ENCODE peak calls at places on chromosomes 6 and 20, in five cellular contexts. One of them, this sample, is unnamed. For H3K4me1, the result is how much of the 10 kb centered on the place peaks cover.

GRCh38 chr20:31934968-31935764 is 16.7 kb downstream of the PDRG1 start:
- DNase-seq in foreskin keratinocyte: no peak
- DNase-seq in kidney: no peak
- DNase-seq in aorta: no peak
- DNase-seq in colonic mucosa: no peak
- DNase-seq in this sample: no peak

GRCh38 chr20:58711266-58712051 is 18.9 kb downstream of the NPEPL1 start:
- DNase-seq in foreskin keratinocyte: no peak
- DNase-seq in kidney: peak
- DNase-seq in aorta: peak
- DNase-seq in colonic mucosa: peak
- DNase-seq in this sample: no peak

GRCh38 chr6:96237656-96238347 is 222.0 kb downstream of the FUT9 start:
- DNase-seq in foreskin keratinocyte: no peak
- DNase-seq in kidney: no peak
- DNase-seq in aorta: no peak
- DNase-seq in colonic mucosa: no peak
- DNase-seq in this sample: no peak

GRCh38 chr6:160767019-160767646 is 65.1 kb downstream of the PLG start:
- DNase-seq in foreskin keratinocyte: peak
- DNase-seq in kidney: peak
- DNase-seq in aorta: peak
- DNase-seq in colonic mucosa: peak
- DNase-seq in this sample: peak

GRCh38 chr20:34708621-34709043 is 4.5 kb downstream of the TP53INP2 start:
- DNase-seq in foreskin keratinocyte: no peak
- DNase-seq in kidney: peak
- DNase-seq in aorta: peak
- DNase-seq in colonic mucosa: peak
- DNase-seq in this sample: peak

GRCh38 chr6:77228279-77228678 is 235.0 kb downstream of the HTR1B start:
- DNase-seq in foreskin keratinocyte: no peak
- DNase-seq in kidney: no peak
- DNase-seq in aorta: no peak
- DNase-seq in colonic mucosa: no peak
- DNase-seq in this sample: no peak

GRCh38 chr20:22861990-22862389 is 173.1 kb upstream of the SSTR4 start:
- DNase-seq in foreskin keratinocyte: no peak
- DNase-seq in kidney: peak
- DNase-seq in aorta: no peak
- DNase-seq in colonic mucosa: no peak
- DNase-seq in this sample: peak

GRCh38 chr6:33277663-33278391 is 904 bp downstream of the B3GALT4 start:
- DNase-seq in foreskin keratinocyte: no peak
- DNase-seq in kidney: peak
- DNase-seq in aorta: no peak
- DNase-seq in colonic mucosa: no peak
- DNase-seq in this sample: no peak

GRCh38 chr6:44784195-44784594 is 396.7 kb downstream of the CDC5L start:
- DNase-seq in foreskin keratinocyte: no peak
- DNase-seq in kidney: no peak
- DNase-seq in aorta: no peak
- DNase-seq in colonic mucosa: no peak
- DNase-seq in this sample: no peak

GRCh38 chr6:56145616-56146015 is 101.8 kb downstream of the COL21A1 start:
- DNase-seq in foreskin keratinocyte: no peak
- DNase-seq in kidney: no peak
- DNase-seq in aorta: no peak
- DNase-seq in colonic mucosa: no peak
- DNase-seq in this sample: no peak

GRCh38 chr20:36585410-36586125 is 12.2 kb downstream of the TGIF2 start:
- DNase-seq in foreskin keratinocyte: peak
- DNase-seq in kidney: no peak
- DNase-seq in aorta: no peak
- DNase-seq in colonic mucosa: no peak
- DNase-seq in this sample: no peak

GRCh38 chr20:1430004-1430451 is 36.6 kb downstream of the NSFL1C start:
- DNase-seq in foreskin keratinocyte: no peak
- DNase-seq in kidney: no peak
- DNase-seq in aorta: no peak
- DNase-seq in colonic mucosa: no peak
- DNase-seq in this sample: no peak

GRCh38 chr6:1797801-1798200 is 188.1 kb downstream of the FOXC1 start:
- DNase-seq in foreskin keratinocyte: no peak
- DNase-seq in kidney: no peak
- DNase-seq in aorta: no peak
- DNase-seq in colonic mucosa: no peak
- DNase-seq in this sample: no peak

GRCh38 chr20:57751411-57751810 is 41.6 kb upstream of the PMEPA1 start:
- DNase-seq in foreskin keratinocyte: no peak
- DNase-seq in kidney: peak
- DNase-seq in aorta: no peak
- DNase-seq in colonic mucosa: no peak
- DNase-seq in this sample: no peak

GRCh38 chr20:44247131-44247571 is at the start of gene GDAP1L1:
- DNase-seq in foreskin keratinocyte: no peak
- DNase-seq in kidney: no peak
- DNase-seq in aorta: no peak
- DNase-seq in colonic mucosa: no peak
- DNase-seq in this sample: peak

GRCh38 chr6:51594981-51595380 is 492.4 kb downstream of the PKHD1 start:
- DNase-seq in foreskin keratinocyte: peak
- DNase-seq in kidney: no peak
- DNase-seq in aorta: no peak
- DNase-seq in colonic mucosa: no peak
- DNase-seq in this sample: no peak
- H3K4me1 ChIP-seq in foreskin keratinocyte: under half
- H3K4me1 ChIP-seq in kidney: under half
- H3K4me1 ChIP-seq in aorta: under half
- H3K4me1 ChIP-seq in colonic mucosa: under half
- H3K4me1 ChIP-seq in this sample: under half

GRCh38 chr20:38888059-38888831 is 38.0 kb upstream of the FAM83D start:
- DNase-seq in foreskin keratinocyte: no peak
- DNase-seq in kidney: no peak
- DNase-seq in aorta: no peak
- DNase-seq in colonic mucosa: no peak
- DNase-seq in this sample: no peak
- H3K27ac ChIP-seq in foreskin keratinocyte: no peak
- H3K27ac ChIP-seq in kidney: peak
- H3K27ac ChIP-seq in aorta: no peak
- H3K27ac ChIP-seq in colonic mucosa: no peak
- H3K27ac ChIP-seq in this sample: no peak

DNA sequence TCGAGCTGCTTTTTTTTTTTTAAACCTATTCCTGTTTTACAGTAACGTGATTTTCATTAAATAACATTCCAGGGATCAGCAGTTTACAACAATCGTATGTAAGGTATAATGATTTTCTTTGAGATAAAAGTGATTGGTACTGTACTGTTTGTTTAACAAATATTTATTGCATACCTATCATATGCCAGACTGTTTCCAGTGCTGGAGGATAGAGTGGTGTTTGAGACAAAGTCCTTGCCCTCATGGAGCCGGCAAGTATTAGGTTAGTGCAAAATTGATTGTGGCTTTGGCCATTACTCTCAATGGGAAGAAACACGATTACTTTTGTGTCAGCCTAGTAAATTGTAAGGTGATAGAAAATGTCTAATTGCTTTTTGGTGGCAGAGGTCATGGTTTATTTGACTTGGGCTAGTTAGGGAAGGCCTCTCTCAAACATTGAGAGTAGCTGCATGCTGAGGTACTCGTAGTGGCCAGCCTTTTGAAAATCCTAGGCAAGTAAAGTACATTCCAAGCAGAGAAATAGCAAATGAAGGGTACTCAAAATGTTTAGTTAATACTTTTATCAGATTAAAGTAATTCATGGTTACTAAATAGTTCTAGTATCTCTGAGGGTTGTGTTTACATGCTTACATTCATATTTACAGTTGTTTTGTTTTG is 35.6 kb downstream of the PHF3 start:
- DNase-seq in foreskin keratinocyte: no peak
- DNase-seq in kidney: no peak
- DNase-seq in aorta: no peak
- DNase-seq in colonic mucosa: no peak
- DNase-seq in this sample: no peak
- H3K4me1 ChIP-seq in foreskin keratinocyte: under half
- H3K4me1 ChIP-seq in kidney: under half
- H3K4me1 ChIP-seq in aorta: under half
- H3K4me1 ChIP-seq in colonic mucosa: under half
- H3K4me1 ChIP-seq in this sample: under half

DNA sequence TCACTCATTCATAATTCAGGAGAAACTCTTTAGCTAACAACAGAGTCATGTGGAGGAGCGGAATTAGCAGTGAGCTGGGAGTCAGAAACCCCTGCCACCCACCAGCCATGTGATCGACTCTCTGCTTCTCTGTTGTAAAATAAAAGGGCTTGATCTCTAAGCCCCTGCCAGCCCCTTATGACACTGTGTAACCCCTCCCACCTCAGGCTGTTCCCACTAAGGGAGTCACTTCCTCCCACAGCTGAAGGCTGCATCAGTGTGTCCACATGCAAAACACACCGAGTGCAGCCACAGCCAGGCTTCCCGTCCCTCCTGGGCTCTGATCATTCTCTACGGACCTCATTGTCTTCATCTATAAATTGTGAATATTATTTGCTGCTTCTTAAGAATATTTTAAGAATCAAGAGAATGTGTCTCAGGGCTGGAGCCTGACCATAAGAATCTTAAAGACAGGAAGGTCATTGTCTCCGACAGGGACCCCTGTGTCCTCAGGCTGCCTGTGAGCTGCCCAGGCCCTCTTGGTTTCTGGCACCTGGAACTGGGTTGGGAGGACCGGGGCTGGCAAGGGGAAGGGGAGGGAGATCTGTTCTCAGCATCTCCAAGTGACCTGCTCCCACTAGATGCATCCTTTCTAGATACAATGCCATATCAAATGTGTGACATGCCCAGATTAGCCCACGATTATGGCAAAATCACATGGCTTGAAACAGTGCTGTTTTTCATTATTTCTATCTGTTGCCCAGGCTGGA is 110.7 kb downstream of the SCML4 start:
- DNase-seq in foreskin keratinocyte: no peak
- DNase-seq in kidney: no peak
- DNase-seq in aorta: no peak
- DNase-seq in colonic mucosa: no peak
- DNase-seq in this sample: no peak
- H3K27ac ChIP-seq in foreskin keratinocyte: peak
- H3K27ac ChIP-seq in kidney: no peak
- H3K27ac ChIP-seq in aorta: no peak
- H3K27ac ChIP-seq in colonic mucosa: no peak
- H3K27ac ChIP-seq in this sample: no peak

DNA sequence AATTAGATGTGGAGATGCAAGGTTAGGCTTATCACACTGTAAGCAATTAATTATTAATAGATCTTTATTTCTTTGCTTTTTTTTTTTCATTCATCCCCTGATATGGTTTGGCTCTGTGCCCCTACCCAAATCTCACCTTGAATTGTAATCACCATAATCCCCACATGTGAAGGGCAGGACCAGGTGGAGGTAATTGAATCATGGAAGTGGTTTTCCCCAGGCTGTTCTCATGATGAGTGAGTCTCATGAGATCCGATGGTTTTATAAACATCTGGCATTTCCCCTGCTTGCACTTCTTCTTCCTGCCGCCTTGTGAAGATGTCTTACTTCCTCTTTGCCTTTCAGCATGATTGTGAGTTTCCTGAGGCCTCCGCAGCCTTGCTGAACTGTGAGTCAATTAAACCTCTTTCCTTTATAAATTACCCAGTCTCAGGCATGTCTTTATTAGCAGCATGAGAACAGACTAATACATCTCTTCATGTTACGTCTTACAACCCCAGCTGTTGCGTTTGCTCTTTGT is 333.8 kb downstream of the CDH26 start:
- DNase-seq in foreskin keratinocyte: no peak
- DNase-seq in kidney: no peak
- DNase-seq in aorta: no peak
- DNase-seq in colonic mucosa: no peak
- DNase-seq in this sample: no peak
- H3K4me1 ChIP-seq in foreskin keratinocyte: under half
- H3K4me1 ChIP-seq in kidney: under half
- H3K4me1 ChIP-seq in aorta: under half
- H3K4me1 ChIP-seq in colonic mucosa: under half
- H3K4me1 ChIP-seq in this sample: under half